ENCODE peak calls at places on chromosomes 2 and 18, in seven cellular contexts. B is gastrocnemius medialis, U is body of pancreas, D is A549, K is HCT116, N is upper lobe of left lung, I is IMR-90. L is an unnamed sample.

GRCh38 chr2:49426991-49427390 is 272.7 kb upstream of the FSHR start:
- ATAC-seq in U (no peak), K (no peak), N (no peak), D (no peak), B (no peak), I (no peak), L (no peak)

GRCh38 chr2:241249654-241250053 is 61.2 kb downstream of the ANO7 start:
- ATAC-seq in I (no peak), B (no peak), K (no peak), U (no peak), N (no peak), D (no peak), L (no peak)

GRCh38 chr2:46441838-46442712 is 37.3 kb upstream of the TMEM247 start:
- ATAC-seq in B (no peak), D (no peak), U (no peak), K (no peak), I (no peak), N (no peak), L (no peak)

GRCh38 chr2:165911231-165911630 is 42.3 kb downstream of the TTC21B start:
- ATAC-seq in I (peak), K (no peak), B (no peak), D (no peak), U (no peak), N (no peak), L (no peak)

GRCh38 chr2:27681844-27682243 is 18.2 kb downstream of the SLC4A1AP start:
- ATAC-seq in I (peak), D (peak), N (no peak), U (peak), B (no peak), K (peak), L (no peak)

GRCh38 chr18:335741-336140 is 67.9 kb upstream of the THOC1 start:
- ATAC-seq in D (no peak), N (no peak), B (no peak), U (no peak), I (no peak), K (no peak), L (no peak)

GRCh38 chr18:10544093-10544748 is 18.4 kb downstream of the NAPG start:
- ATAC-seq in U (no peak), D (no peak), B (no peak), K (peak), I (no peak), N (no peak), L (no peak)

GRCh38 chr2:45839388-45840251 is 188.1 kb downstream of the PRKCE start:
- ATAC-seq in D (no peak), K (no peak), N (no peak), U (no peak), I (peak), B (peak), L (no peak)

GRCh38 chr2:160394153-160394552 is 99.5 kb downstream of the RBMS1 start:
- ATAC-seq in D (no peak), B (no peak), I (no peak), K (no peak), U (no peak), N (no peak), L (no peak)

GRCh38 chr2:43509886-43510285 is 86.0 kb downstream of the THADA start:
- ATAC-seq in B (no peak), N (no peak), U (no peak), I (no peak), K (no peak), D (no peak), L (no peak)

GRCh38 chr18:54210463-54210862 is 14.0 kb downstream of the MBD2 start:
- ATAC-seq in D (no peak), K (no peak), N (no peak), U (no peak), I (no peak), B (no peak), L (no peak)

GRCh38 chr2:237125967-237126366 is 40.3 kb downstream of the COPS8 start:
- ATAC-seq in D (no peak), N (no peak), B (no peak), I (no peak), K (no peak), U (no peak), L (no peak)

GRCh38 chr2:234081970-234082822 is 31.7 kb downstream of the SPP2 start:
- ATAC-seq in B (no peak), K (no peak), I (no peak), U (peak), N (peak), D (peak), L (no peak)

GRCh38 chr2:23292024-23292423 is 93.0 kb upstream of the KLHL29 start:
- ATAC-seq in D (no peak), U (no peak), I (no peak), B (no peak), N (no peak), K (peak), L (no peak)

GRCh38 chr2:53473236-53473635 is 294.4 kb upstream of the CHAC2 start:
- ATAC-seq in D (peak), N (peak), U (peak), B (no peak), K (peak), I (no peak), L (no peak)

GRCh38 chr2:174327559-174327897 is 7.2 kb upstream of the SP9 start:
- ATAC-seq in K (no peak), D (no peak), U (no peak), N (no peak), I (no peak), B (no peak), L (peak)

GRCh38 chr2:124753842-124754241 is 728.8 kb downstream of the CNTNAP5 start:
- ATAC-seq in I (no peak), U (no peak), N (no peak), B (no peak), D (no peak), K (no peak), L (no peak)

GRCh38 chr2:86562485-86562890 is 755 bp downstream of the CHMP3 start:
- ATAC-seq in I (no peak), B (peak), D (peak), U (peak), N (peak), K (no peak), L (no peak)
- TF ChIP-seq POLR2A in I (no peak), B (no peak), D (peak), U (no peak), N (no peak), K (no peak), L (no peak)

GRCh38 chr2:88925770-88926462 is 234.4 kb downstream of the RPIA start:
- ATAC-seq in B (no peak), I (no peak), N (no peak), D (no peak), U (no peak), K (no peak), L (no peak)

GRCh38 chr2:88933077-88933476 is 241.6 kb downstream of the RPIA start:
- ATAC-seq in N (no peak), U (no peak), K (no peak), I (no peak), B (no peak), D (no peak), L (no peak)

GRCh38 chr2:88924533-88924932 is 233.1 kb downstream of the RPIA start:
- ATAC-seq in N (no peak), B (no peak), K (no peak), U (no peak), I (no peak), D (no peak), L (no peak)

GRCh38 chr2:88932677-88933076 is 241.2 kb downstream of the RPIA start:
- ATAC-seq in K (no peak), I (no peak), D (no peak), N (no peak), B (no peak), U (no peak), L (no peak)

DNA sequence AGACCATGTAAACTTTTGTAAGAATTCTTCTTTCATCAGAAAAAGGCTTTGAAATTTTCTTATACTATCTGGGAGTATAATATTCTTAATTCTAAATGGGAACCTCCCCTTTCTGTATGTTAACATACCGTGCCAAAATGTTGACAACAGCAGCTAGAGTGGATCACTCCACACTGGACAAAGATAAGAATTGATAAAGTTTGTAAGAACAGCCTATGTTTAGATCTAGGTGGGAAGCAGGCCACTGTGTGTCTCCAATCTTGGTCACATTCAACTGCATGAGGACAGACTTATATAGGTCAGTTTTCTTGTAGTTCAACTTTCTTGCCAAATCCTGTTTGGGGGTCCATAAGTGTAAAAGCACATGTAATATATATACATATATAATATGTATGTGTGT is 235.7 kb downstream of the RPIA start:
- ATAC-seq in B (no peak), N (no peak), U (no peak), D (no peak), K (no peak), I (no peak), L (no peak)
- H3K4me3 ChIP-seq in B (no peak), N (no peak), U (no peak), D (no peak), K (no peak), I (no peak), L (no peak)

GRCh38 chr18:23487738-23488625 is 15.3 kb upstream of the RMC1 start:
- ATAC-seq in K (no peak), D (peak), I (peak), B (no peak), U (no peak), N (peak), L (peak)

GRCh38 chr18:23479829-23480505 is 23.3 kb upstream of the RMC1 start:
- ATAC-seq in I (no peak), U (no peak), K (no peak), B (no peak), N (no peak), D (no peak), L (no peak)

GRCh38 chr18:23485386-23485785 is 17.9 kb upstream of the RMC1 start:
- ATAC-seq in K (no peak), U (no peak), N (no peak), D (no peak), B (no peak), I (no peak), L (no peak)

GRCh38 chr18:23484783-23485182 is 18.5 kb upstream of the RMC1 start:
- ATAC-seq in D (no peak), B (no peak), K (no peak), I (no peak), U (no peak), N (no peak), L (no peak)
- H3K27ac ChIP-seq in D (no peak), B (no peak), K (no peak), I (no peak), U (no peak), N (no peak), L (no peak)

DNA sequence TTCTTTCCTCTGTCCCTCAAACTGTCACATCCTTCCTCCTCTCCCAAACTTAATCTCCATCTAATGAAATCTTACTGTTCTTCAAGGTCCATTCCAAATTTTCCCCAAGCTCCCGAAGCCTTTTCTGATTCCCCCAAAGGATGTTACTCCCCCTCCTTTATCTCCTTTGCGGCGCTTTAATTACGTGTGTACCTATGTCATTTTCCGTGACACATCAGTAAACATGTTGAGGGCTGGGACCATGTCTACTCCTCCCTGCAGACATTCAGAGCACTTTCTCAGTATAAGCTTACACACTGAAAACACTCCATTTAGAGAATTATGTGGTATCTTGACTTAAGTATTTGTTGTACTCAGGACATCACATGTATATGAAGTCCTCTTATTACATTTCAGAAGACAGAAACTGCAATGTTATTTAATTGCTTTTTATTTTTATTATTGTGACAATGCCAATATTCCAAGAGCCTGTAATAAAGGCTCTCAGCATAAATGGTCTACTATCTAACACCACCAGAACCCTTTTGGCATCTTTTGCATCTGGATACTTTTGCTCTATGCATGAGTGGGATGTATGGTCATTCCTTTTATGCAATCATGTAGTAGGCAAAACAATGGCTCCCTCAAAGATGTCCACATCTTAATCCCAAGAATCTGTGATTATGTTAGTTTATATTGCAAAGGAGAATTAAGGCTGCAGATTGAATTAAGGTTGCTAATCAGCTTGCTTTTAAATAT is 1.8 kb downstream of the NMI start:
- ATAC-seq in D (no peak), N (no peak), B (no peak), U (no peak), K (no peak), I (no peak), L (no peak)
- TF ChIP-seq POLR2A in D (no peak), N (no peak), B (no peak), U (no peak), K (no peak), I (no peak), L (no peak)

L was measured in gastroesophageal sphincter.